ENCODE peak calls at places on chromosomes 16 and 17, in six cellular contexts. Z is activated CD8-positive, alpha-beta memory T cell treated with anti-CD3 and anti-CD28 coated beads for 1 hour; X is amniotic stem cell; S is Caki2; Y is AG20443; P is NT2/D1. J is an unnamed sample.

GRCh38 chr16:10866196-10866976 is 10.6 kb upstream of the CIITA start:
- DNase-seq in Z (no peak), X (no peak), S (no peak), Y (peak; percentile 21), P (no peak), J (no peak)

GRCh38 chr17:82301916-82302497 is 15.4 kb downstream of the CD7 start:
- DNase-seq in Z (no peak), X (no peak), S (no peak), Y (no peak), P (no peak), J (no peak)

GRCh38 chr17:52420555-52421078 is 262.1 kb upstream of the CA10 start:
- DNase-seq in Z (no peak), X (no peak), S (no peak), Y (no peak), P (no peak), J (no peak)

GRCh38 chr16:89308391-89309333 is 91.2 kb downstream of the ZNF778 start:
- DNase-seq in Z (no peak), X (no peak), S (no peak), Y (peak; percentile 37), P (no peak), J (no peak)

GRCh38 chr16:53176434-53176833 is 121.6 kb downstream of the CHD9 start:
- DNase-seq in Z (no peak), X (no peak), S (no peak), Y (no peak), P (no peak), J (no peak)

GRCh38 chr16:31537362-31537921 is 9.7 kb downstream of the AHSP start:
- DNase-seq in Z (no peak), X (no peak), S (no peak), Y (no peak), P (no peak), J (no peak)

GRCh38 chr17:47879776-47880452 is 16.1 kb upstream of the SP2 start:
- DNase-seq in Z (no peak), X (no peak), S (no peak), Y (no peak), P (no peak), J (no peak)

GRCh38 chr16:28168991-28169554 is 42.7 kb downstream of the XPO6 start:
- DNase-seq in Z (no peak), X (no peak), S (no peak), Y (no peak), P (no peak), J (no peak)

GRCh38 chr16:15519767-15520166 is 85.4 kb downstream of the BMERB1 start:
- DNase-seq in Z (no peak), X (no peak), S (no peak), Y (no peak), P (no peak), J (no peak)

GRCh38 chr17:3843935-3844516 is 2.0 kb downstream of the NCBP3 start:
- DNase-seq in Z (peak; percentile 11), X (no peak), S (peak; percentile 25), Y (peak; percentile 51), P (no peak), J (peak; percentile 58)

GRCh38 chr17:73302189-73302588 is 9.6 kb downstream of the CDC42EP4 start:
- DNase-seq in Z (no peak), X (no peak), S (no peak), Y (no peak), P (no peak), J (peak; percentile 69)

GRCh38 chr16:46813611-46814010 is 17.4 kb downstream of the C16orf87 start:
- DNase-seq in Z (no peak), X (no peak), S (no peak), Y (no peak), P (no peak), J (no peak)

GRCh38 chr16:86270696-86271095 is 239.6 kb upstream of the FOXF1 start:
- DNase-seq in Z (no peak), X (no peak), S (no peak), Y (no peak), P (no peak), J (no peak)

GRCh38 chr17:49498037-49498615 is 3.0 kb downstream of the NGFR start:
- DNase-seq in Z (no peak), X (no peak), S (no peak), Y (no peak), P (no peak), J (no peak)

GRCh38 chr17:80996422-80997305 is 5.0 kb downstream of the CHMP6 start:
- DNase-seq in Z (no peak), X (no peak), S (no peak), Y (no peak), P (no peak), J (no peak)

GRCh38 chr17:1244606-1245012 is 25.6 kb upstream of the BHLHA9 start:
- DNase-seq in Z (no peak), X (no peak), S (no peak), Y (peak; percentile 31), P (no peak), J (no peak)

GRCh38 chr17:76695059-76695892 is 15.5 kb downstream of the MXRA7 start:
- DNase-seq in Z (no peak), X (no peak), S (no peak), Y (no peak), P (no peak), J (peak; percentile 46)

GRCh38 chr17:14672830-14673229 is 371.9 kb downstream of the HS3ST3B1 start:
- DNase-seq in Z (no peak), X (no peak), S (no peak), Y (peak; percentile 83), P (no peak), J (peak; percentile 75)

GRCh38 chr16:25494292-25494691 is 197.5 kb upstream of the HS3ST4 start:
- DNase-seq in Z (no peak), X (no peak), S (no peak), Y (no peak), P (no peak), J (no peak)

J was measured in GM03348.